ENCODE peak calls at places on chromosome 21, in six cellular contexts. One of them, this sample, is unnamed.

GRCh38 chr21:29649370-29649963 is 290.3 kb downstream of the GRIK1 start:
- DNase-seq in ovary: no peak
- DNase-seq in activated CD8-positive, alpha-beta T cell treated with anti-CD3 and anti-CD28 coated beads for 36 hours: no peak
- DNase-seq in non-pigmented ciliary epithelial cell: no peak
- DNase-seq in effector CD4-positive, alpha-beta T cell: no peak
- DNase-seq in midbrain: no peak
- DNase-seq in this sample: no peak

GRCh38 chr21:45544449-45545235 is 2.4 kb upstream of the SLC19A1 start:
- DNase-seq in non-pigmented ciliary epithelial cell: no peak
- DNase-seq in ovary: peak
- DNase-seq in midbrain: no peak
- DNase-seq in effector CD4-positive, alpha-beta T cell: peak
- DNase-seq in activated CD8-positive, alpha-beta T cell treated with anti-CD3 and anti-CD28 coated beads for 36 hours: no peak
- DNase-seq in this sample: peak

GRCh38 chr21:35191754-35192153 is 142.7 kb upstream of the RUNX1 start:
- DNase-seq in non-pigmented ciliary epithelial cell: no peak
- DNase-seq in activated CD8-positive, alpha-beta T cell treated with anti-CD3 and anti-CD28 coated beads for 36 hours: no peak
- DNase-seq in midbrain: no peak
- DNase-seq in effector CD4-positive, alpha-beta T cell: no peak
- DNase-seq in ovary: no peak
- DNase-seq in this sample: no peak

GRCh38 chr21:34732388-34732821 is 63.6 kb downstream of the CLIC6 start:
- DNase-seq in non-pigmented ciliary epithelial cell: no peak
- DNase-seq in activated CD8-positive, alpha-beta T cell treated with anti-CD3 and anti-CD28 coated beads for 36 hours: no peak
- DNase-seq in ovary: no peak
- DNase-seq in midbrain: no peak
- DNase-seq in effector CD4-positive, alpha-beta T cell: no peak
- DNase-seq in this sample: no peak

GRCh38 chr21:34700605-34701004 is 31.8 kb downstream of the CLIC6 start:
- DNase-seq in ovary: no peak
- DNase-seq in effector CD4-positive, alpha-beta T cell: no peak
- DNase-seq in non-pigmented ciliary epithelial cell: no peak
- DNase-seq in midbrain: no peak
- DNase-seq in activated CD8-positive, alpha-beta T cell treated with anti-CD3 and anti-CD28 coated beads for 36 hours: no peak
- DNase-seq in this sample: no peak

GRCh38 chr21:17834639-17835354 is 15.6 kb upstream of the C21orf91 start:
- DNase-seq in non-pigmented ciliary epithelial cell: no peak
- DNase-seq in ovary: no peak
- DNase-seq in effector CD4-positive, alpha-beta T cell: no peak
- DNase-seq in midbrain: no peak
- DNase-seq in activated CD8-positive, alpha-beta T cell treated with anti-CD3 and anti-CD28 coated beads for 36 hours: no peak
- DNase-seq in this sample: no peak

GRCh38 chr21:46151261-46151988 is 4.0 kb downstream of the FTCD start:
- DNase-seq in midbrain: no peak
- DNase-seq in ovary: peak
- DNase-seq in activated CD8-positive, alpha-beta T cell treated with anti-CD3 and anti-CD28 coated beads for 36 hours: no peak
- DNase-seq in effector CD4-positive, alpha-beta T cell: no peak
- DNase-seq in non-pigmented ciliary epithelial cell: no peak
- DNase-seq in this sample: peak

GRCh38 chr21:35855463-35855862 is 204.9 kb downstream of the SETD4 start:
- DNase-seq in non-pigmented ciliary epithelial cell: no peak
- DNase-seq in ovary: no peak
- DNase-seq in midbrain: no peak
- DNase-seq in activated CD8-positive, alpha-beta T cell treated with anti-CD3 and anti-CD28 coated beads for 36 hours: no peak
- DNase-seq in effector CD4-positive, alpha-beta T cell: no peak
- DNase-seq in this sample: no peak

GRCh38 chr21:41135715-41136114 is 32.2 kb upstream of the BACE2 start:
- DNase-seq in effector CD4-positive, alpha-beta T cell: no peak
- DNase-seq in non-pigmented ciliary epithelial cell: no peak
- DNase-seq in ovary: no peak
- DNase-seq in midbrain: no peak
- DNase-seq in activated CD8-positive, alpha-beta T cell treated with anti-CD3 and anti-CD28 coated beads for 36 hours: no peak
- DNase-seq in this sample: no peak

GRCh38 chr21:17488620-17489019 is 24.2 kb upstream of the CXADR start:
- DNase-seq in ovary: no peak
- DNase-seq in effector CD4-positive, alpha-beta T cell: no peak
- DNase-seq in non-pigmented ciliary epithelial cell: no peak
- DNase-seq in activated CD8-positive, alpha-beta T cell treated with anti-CD3 and anti-CD28 coated beads for 36 hours: no peak
- DNase-seq in midbrain: no peak
- DNase-seq in this sample: no peak

GRCh38 chr21:33011462-33011861 is 14.3 kb upstream of the OLIG2 start:
- DNase-seq in ovary: no peak
- DNase-seq in activated CD8-positive, alpha-beta T cell treated with anti-CD3 and anti-CD28 coated beads for 36 hours: no peak
- DNase-seq in effector CD4-positive, alpha-beta T cell: no peak
- DNase-seq in midbrain: no peak
- DNase-seq in non-pigmented ciliary epithelial cell: peak
- DNase-seq in this sample: no peak

GRCh38 chr21:36909901-36910561 is 56.4 kb downstream of the HLCS start:
- DNase-seq in ovary: no peak
- DNase-seq in midbrain: no peak
- DNase-seq in activated CD8-positive, alpha-beta T cell treated with anti-CD3 and anti-CD28 coated beads for 36 hours: no peak
- DNase-seq in non-pigmented ciliary epithelial cell: peak
- DNase-seq in effector CD4-positive, alpha-beta T cell: no peak
- DNase-seq in this sample: no peak

GRCh38 chr21:27519357-27519756 is 552.5 kb upstream of the ADAMTS5 start:
- DNase-seq in midbrain: no peak
- DNase-seq in activated CD8-positive, alpha-beta T cell treated with anti-CD3 and anti-CD28 coated beads for 36 hours: no peak
- DNase-seq in ovary: no peak
- DNase-seq in effector CD4-positive, alpha-beta T cell: no peak
- DNase-seq in non-pigmented ciliary epithelial cell: peak
- DNase-seq in this sample: no peak